ENCODE peak calls at places on chromosomes 3 and 15, in ten cellular contexts. D, Y, S, Q, A, W, E, Z, V and N are unnamed samples.

GRCh38 chr3:129228891-129229585 is 20.4 kb upstream of the COPG1 start:
- DNase-seq in V (no peak), Q (no peak), W (no peak), S (peak; percentile 53), Z (no peak), Y (peak; percentile 54), E (peak; percentile 46), A (peak; percentile 14), D (peak; percentile 42), N (peak; percentile 86)

GRCh38 chr3:15563190-15563589 is 38.2 kb downstream of the HACL1 start:
- DNase-seq in Z (no peak), A (no peak), Q (no peak), Y (no peak), V (no peak), E (no peak), S (no peak), W (no peak), D (no peak), N (no peak)

GRCh38 chr3:186097663-186098451 is 11.0 kb downstream of the ETV5 start:
- DNase-seq in E (peak; percentile 21), W (no peak), S (peak; percentile 96), V (peak; percentile 54), D (peak; percentile 80), A (peak; percentile 86), Q (no peak), Z (no peak), Y (peak; percentile 70), N (no peak)

GRCh38 chr3:28476194-28476593 is 127.6 kb upstream of the AZI2 start:
- DNase-seq in A (peak; percentile 41), Q (no peak), V (no peak), Z (no peak), S (peak; percentile 41), D (peak; percentile 22), Y (no peak), W (no peak), E (no peak), N (peak; percentile 3)

GRCh38 chr3:13317596-13318320 is 102.4 kb downstream of the NUP210 start:
- DNase-seq in V (no peak), S (no peak), Q (no peak), Z (no peak), Y (no peak), D (no peak), W (no peak), A (no peak), E (no peak), N (no peak)

GRCh38 chr3:123628996-123629746 is 44.3 kb upstream of the HACD2 start:
- DNase-seq in V (no peak), S (no peak), Y (no peak), D (no peak), W (no peak), Q (no peak), E (no peak), Z (no peak), A (no peak), N (no peak)

GRCh38 chr3:68878322-68878721 is 54.0 kb downstream of the TAFA4 start:
- DNase-seq in S (peak; percentile 29), D (peak; percentile 17), Z (no peak), Q (no peak), A (peak; percentile 33), W (no peak), E (no peak), V (no peak), Y (no peak), N (no peak)

GRCh38 chr3:159724627-159725026 is 264.0 kb upstream of the IL12A start:
- DNase-seq in S (no peak), E (no peak), A (no peak), Z (no peak), Q (no peak), V (no peak), Y (no peak), D (no peak), W (no peak), N (no peak)

GRCh38 chr15:101303408-101303807 is 8.4 kb upstream of the SNRPA1 start:
- DNase-seq in W (no peak), E (no peak), A (no peak), Y (no peak), D (no peak), S (no peak), Z (no peak), Q (no peak), V (no peak), N (no peak)

GRCh38 chr15:89825264-89825940 is 10.8 kb upstream of the ANPEP start:
- DNase-seq in V (no peak), Q (no peak), A (no peak), Y (no peak), Z (no peak), E (no peak), S (no peak), D (no peak), W (no peak), N (no peak)

GRCh38 chr3:15204005-15204404 is 2.0 kb upstream of the CAPN7 start:
- DNase-seq in Z (no peak), Q (no peak), S (no peak), Y (no peak), W (no peak), E (no peak), D (peak; percentile 10), A (peak; percentile 31), V (no peak), N (peak; percentile 16)

GRCh38 chr3:184300377-184300717 is 1.3 kb downstream of the PSMD2 start:
- DNase-seq in Q (no peak), E (no peak), Y (no peak), D (no peak), V (no peak), A (peak; percentile 52), Z (no peak), S (peak; percentile 29), W (no peak), N (peak; percentile 84)

GRCh38 chr15:70142322-70143191 is 44.8 kb upstream of the TLE3 start:
- DNase-seq in S (peak; percentile 75), E (peak; percentile 76), Z (peak; percentile 69), D (no peak), Y (peak; percentile 64), W (no peak), A (peak; percentile 4), V (no peak), Q (peak; percentile 10), N (peak; percentile 77)

GRCh38 chr3:38545396-38545949 is 49.3 kb downstream of the EXOG start:
- DNase-seq in D (no peak), S (no peak), V (no peak), W (no peak), E (no peak), Y (no peak), Q (no peak), Z (peak; percentile 3), A (no peak), N (no peak)

GRCh38 chr3:177491301-177492031 is 294.2 kb upstream of the TBL1XR1 start:
- DNase-seq in S (peak; percentile 54), Z (no peak), E (no peak), Q (no peak), D (no peak), V (no peak), Y (no peak), W (no peak), A (no peak), N (no peak)

GRCh38 chr3:45976191-45977091 is 19.2 kb downstream of the FYCO1 start:
- DNase-seq in S (peak; percentile 21), V (no peak), Y (no peak), E (no peak), Z (no peak), W (no peak), D (no peak), A (no peak), Q (no peak), N (no peak)

GRCh38 chr3:149554826-149555225 is 80.3 kb downstream of the TM4SF4 start:
- DNase-seq in Y (no peak), A (peak; percentile 49), S (peak; percentile 99), E (no peak), W (no peak), D (no peak), Z (no peak), V (no peak), Q (no peak), N (peak; percentile 78)

GRCh38 chr3:197835509-197835908 is 44.5 kb downstream of the LRCH3 start:
- DNase-seq in D (no peak), Q (no peak), Y (no peak), V (no peak), E (no peak), A (no peak), Z (no peak), S (no peak), W (no peak), N (no peak)

GRCh38 chr15:70376031-70376928 is 278.6 kb upstream of the TLE3 start:
- DNase-seq in E (no peak), A (no peak), Y (no peak), W (no peak), Q (no peak), S (no peak), D (no peak), Z (peak; percentile 34), V (no peak), N (peak; percentile 38)

GRCh38 chr15:63061971-63062370 is 19.4 kb downstream of the TPM1 start:
- DNase-seq in Y (no peak), V (no peak), D (no peak), Z (no peak), A (no peak), S (no peak), W (no peak), Q (no peak), E (no peak), N (no peak)

GRCh38 chr3:64687781-64688515 is at the start of gene ADAMTS9:
- DNase-seq in D (peak; percentile 64), E (peak; percentile 80), V (peak; percentile 79), Z (no peak), W (no peak), Y (peak; percentile 77), A (peak; percentile 83), S (peak; percentile 87), Q (no peak), N (peak; percentile 66)

GRCh38 chr3:131491775-131492174 is 11.0 kb downstream of the MRPL3 start:
- DNase-seq in V (no peak), Q (no peak), S (no peak), E (no peak), W (no peak), Y (no peak), Z (no peak), A (no peak), D (no peak), N (no peak)

GRCh38 chr3:152452318-152452717 is 183.6 kb downstream of the MBNL1 start:
- DNase-seq in S (no peak), Q (no peak), Z (no peak), D (no peak), W (no peak), V (no peak), A (peak; percentile 2), E (no peak), Y (no peak), N (no peak)

GRCh38 chr15:69573815-69574472 is 121.3 kb downstream of the RPLP1 start:
- DNase-seq in W (no peak), V (no peak), Z (peak; percentile 71), Q (peak; percentile 10), E (no peak), D (no peak), Y (no peak), S (no peak), A (no peak), N (peak; percentile 29)

GRCh38 chr3:45170071-45170470 is 23.9 kb upstream of the CDCP1 start:
- DNase-seq in D (no peak), V (no peak), S (no peak), E (no peak), W (no peak), Y (no peak), A (no peak), Z (no peak), Q (no peak), N (no peak)

GRCh38 chr3:193507566-193507965 is 47.1 kb downstream of the ATP13A4 start:
- DNase-seq in A (no peak), E (no peak), D (no peak), Z (no peak), Q (no peak), V (no peak), W (no peak), Y (no peak), S (no peak), N (peak; percentile 31)

GRCh38 chr3:43748179-43748578 is 57.4 kb downstream of the ABHD5 start:
- DNase-seq in D (no peak), A (no peak), Z (no peak), E (no peak), S (peak; percentile 80), W (no peak), Y (no peak), Q (no peak), V (no peak), N (peak; percentile 63)

GRCh38 chr3:67400476-67400875 is 253.9 kb downstream of the SUCLG2 start:
- DNase-seq in W (no peak), Q (no peak), V (no peak), D (no peak), E (no peak), S (no peak), Z (no peak), Y (no peak), A (no peak), N (no peak)